ENCODE peak calls at places on chromosome 14, in six cellular contexts. P, W, K, D, Z and V are unnamed samples.
A peak's percentile ranks its signal among the peaks of the same experiment; 100 is the strongest.

GRCh38 chr14:79379266-79379665 is 832.0 kb downstream of the DIO2 start:
- DNase-seq in W (no peak), D (no peak), P (no peak), Z (no peak), K (no peak), V (no peak)

GRCh38 chr14:91145396-91146160 is 31.7 kb downstream of the DGLUCY start:
- DNase-seq in Z (no peak), W (no peak), K (no peak), P (no peak), D (no peak), V (no peak)

GRCh38 chr14:103502877-103503276 is 19.8 kb downstream of the CKB start:
- DNase-seq in W (no peak), Z (no peak), K (no peak), P (no peak), D (no peak), V (no peak)

GRCh38 chr14:64693766-64694165 is 10.5 kb upstream of the PLEKHG3 start:
- DNase-seq in P (no peak), K (peak; percentile 24), W (no peak), D (no peak), Z (no peak), V (no peak)

GRCh38 chr14:69662636-69663321 is 51.4 kb downstream of the SUSD6 start:
- DNase-seq in Z (no peak), D (no peak), K (no peak), P (no peak), W (no peak), V (no peak)

GRCh38 chr14:103112488-103113243 is 10.6 kb upstream of the TNFAIP2 start:
- DNase-seq in K (no peak), P (no peak), D (no peak), Z (no peak), W (no peak), V (no peak)

GRCh38 chr14:101601603-101602465 is 40.5 kb downstream of the DIO3 start:
- DNase-seq in W (peak; percentile 24), K (no peak), Z (no peak), D (no peak), P (no peak), V (no peak)

GRCh38 chr14:104112113-104112505 is 26.3 kb upstream of the KIF26A start:
- DNase-seq in P (no peak), K (no peak), D (no peak), W (peak; percentile 15), Z (no peak), V (no peak)

GRCh38 chr14:88005050-88005481 is at the start of gene GPR65:
- DNase-seq in P (no peak), Z (no peak), D (no peak), W (no peak), K (no peak), V (no peak)

GRCh38 chr14:101721951-101722661 is 39.4 kb upstream of the PPP2R5C start:
- DNase-seq in W (peak; percentile 51), D (peak; percentile 76), P (no peak), K (no peak), Z (no peak), V (no peak)

GRCh38 chr14:94367347-94367746 is 21.1 kb downstream of the SERPINA1 start:
- DNase-seq in W (no peak), P (no peak), D (no peak), K (no peak), Z (no peak), V (no peak)

GRCh38 chr14:35229495-35230089 is 62.6 kb upstream of the PSMA6 start:
- DNase-seq in Z (no peak), D (peak; percentile 61), W (no peak), P (no peak), K (no peak), V (no peak)

GRCh38 chr14:34496007-34496678 is 34.1 kb upstream of the SPTSSA start:
- DNase-seq in P (no peak), Z (no peak), K (no peak), D (no peak), W (peak; percentile 21), V (no peak)